ENCODE peak calls at places on chromosomes 16 and 17, in eight cellular contexts. Y is tibial artery; X is IMR-90; H is tibial nerve; F is GM06990; C is colonic mucosa; V is hepatocyte; E is CD4-positive, alpha-beta memory T cell. R is an unnamed sample.

GRCh38 chr17:57008958-57009357 is 31.0 kb downstream of the SCPEP1 start:
- DNase-seq in Y (no peak), X (no peak), H (no peak), F (no peak), C (no peak), V (no peak), E (no peak), R (no peak)

GRCh38 chr16:67246945-67247697 is at the start of gene FHOD1:
- DNase-seq in Y (peak; percentile 99), X (peak; percentile 92), H (peak; percentile 98), F (peak; percentile 98), C (peak; percentile 99), V (peak; percentile 97), E (peak; percentile 96), R (no peak)

GRCh38 chr17:45345554-45346254 is 28.9 kb upstream of the MAP3K14 start:
- DNase-seq in Y (no peak), X (peak; percentile 88), H (peak; percentile 51), F (no peak), C (no peak), V (peak; percentile 72), E (no peak), R (no peak)

GRCh38 chr17:7281953-7282751 is 634 bp downstream of the SLC2A4 start:
- DNase-seq in Y (peak; percentile 86), X (no peak), H (no peak), F (no peak), C (peak; percentile 42), V (peak; percentile 47), E (no peak), R (no peak)

GRCh38 chr16:30051518-30051917 is 14.0 kb upstream of the ALDOA start:
- DNase-seq in Y (no peak), X (peak; percentile 70), H (no peak), F (no peak), C (no peak), V (no peak), E (no peak), R (no peak)

GRCh38 chr16:67017451-67017750 is 11.5 kb upstream of the CBFB start:
- DNase-seq in Y (no peak), X (no peak), H (no peak), F (no peak), C (no peak), V (no peak), E (no peak), R (no peak)

GRCh38 chr17:82490512-82491195 is 28.9 kb upstream of the FOXK2 start:
- DNase-seq in Y (no peak), X (no peak), H (no peak), F (peak; percentile 39), C (no peak), V (no peak), E (no peak), R (no peak)

GRCh38 chr16:82061861-82062525 is 26.9 kb downstream of the HSD17B2 start:
- DNase-seq in Y (no peak), X (peak; percentile 22), H (no peak), F (no peak), C (no peak), V (no peak), E (no peak), R (no peak)

GRCh38 chr16:28149016-28149888 is 62.5 kb downstream of the XPO6 start:
- DNase-seq in Y (no peak), X (peak; percentile 22), H (no peak), F (no peak), C (no peak), V (no peak), E (no peak), R (no peak)

GRCh38 chr17:7186241-7186640 is 7.1 kb upstream of the ASGR1 start:
- DNase-seq in Y (no peak), X (no peak), H (no peak), F (no peak), C (no peak), V (no peak), E (no peak), R (no peak)

GRCh38 chr17:64200080-64201042 is 62.7 kb downstream of the TEX2 start:
- DNase-seq in Y (no peak), X (peak; percentile 67), H (no peak), F (no peak), C (no peak), V (no peak), E (no peak), R (no peak)

GRCh38 chr17:48500435-48501426 is 30.1 kb downstream of the HOXB1 start:
- DNase-seq in Y (no peak), X (peak; percentile 64), H (no peak), F (no peak), C (no peak), V (peak; percentile 48), E (no peak), R (no peak)

GRCh38 chr17:58284613-58285421 is 4.1 kb upstream of the MPO start:
- DNase-seq in Y (no peak), X (no peak), H (peak; percentile 1), F (no peak), C (no peak), V (no peak), E (no peak), R (no peak)

GRCh38 chr16:48629016-48629415 is 19.0 kb upstream of the N4BP1 start:
- DNase-seq in Y (no peak), X (no peak), H (no peak), F (no peak), C (no peak), V (no peak), E (no peak), R (no peak)

GRCh38 chr17:45980855-45981254 is 18.2 kb upstream of the STH start:
- DNase-seq in Y (no peak), X (no peak), H (no peak), F (no peak), C (no peak), V (no peak), E (no peak), R (no peak)

GRCh38 chr17:40069751-40070643 is 7.2 kb downstream of the THRA start:
- DNase-seq in Y (no peak), X (peak; percentile 46), H (peak; percentile 50), F (no peak), C (peak; percentile 84), V (peak; percentile 70), E (peak; percentile 70), R (no peak)

DNA sequence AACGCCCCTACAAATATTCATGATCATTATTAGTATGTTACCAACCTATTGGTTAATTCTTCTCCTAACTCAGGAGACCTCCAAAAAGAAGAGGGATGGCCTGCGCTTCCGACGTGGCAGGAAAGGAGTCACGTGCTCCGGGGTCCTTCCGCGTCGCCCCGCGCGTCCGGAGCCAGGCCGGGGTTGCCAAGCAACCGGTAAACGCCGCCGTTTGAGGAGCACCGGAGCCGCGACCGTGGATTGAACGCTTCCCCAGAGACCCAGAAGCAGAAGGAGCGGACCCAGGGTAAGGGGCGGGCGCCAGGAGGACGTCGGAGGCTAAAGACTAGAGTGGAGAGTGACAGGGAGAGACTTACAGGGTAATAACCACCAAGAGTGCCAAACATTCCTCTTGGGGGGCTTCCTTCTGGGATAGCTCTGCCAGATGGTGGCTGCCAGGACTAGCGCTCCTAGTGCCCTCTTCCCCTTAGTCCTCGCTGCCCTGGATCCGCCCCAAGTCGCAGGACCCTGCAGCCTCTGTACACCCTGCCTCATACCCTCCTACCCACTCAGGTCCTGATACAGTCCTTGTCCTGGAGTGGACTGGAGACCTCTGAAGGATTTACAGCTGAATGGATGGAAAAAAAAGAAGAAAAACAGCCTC is at the start of gene DNAI2:
- DNase-seq in Y (no peak), X (no peak), H (no peak), F (no peak), C (no peak), V (no peak), E (peak; percentile 45), R (no peak)
- H3K27me3 ChIP-seq in Y (peaks cover 58% of the 10 kb centered on the region), X (no peaks in the 10 kb centered on the region), H (no peaks in the 10 kb centered on the region), F (no peaks in the 10 kb centered on the region), C (no peaks in the 10 kb centered on the region), V (peaks cover 23% of the 10 kb centered on the region), E (no peaks in the 10 kb centered on the region), R (peaks cover 19% of the 10 kb centered on the region)

GRCh38 chr17:75703591-75703990 is 17.7 kb upstream of the ITGB4 start:
- DNase-seq in Y (no peak), X (no peak), H (no peak), F (no peak), C (no peak), V (no peak), E (no peak), R (no peak)

GRCh38 chr17:75703191-75703590 is 18.1 kb upstream of the ITGB4 start:
- DNase-seq in Y (no peak), X (no peak), H (no peak), F (no peak), C (no peak), V (no peak), E (no peak), R (no peak)

GRCh38 chr17:75706042-75706728 is 15.1 kb upstream of the ITGB4 start:
- DNase-seq in Y (no peak), X (no peak), H (no peak), F (no peak), C (no peak), V (no peak), E (no peak), R (no peak)

GRCh38 chr17:75704963-75705875 is 16.0 kb upstream of the ITGB4 start:
- DNase-seq in Y (no peak), X (no peak), H (no peak), F (no peak), C (no peak), V (no peak), E (no peak), R (no peak)

GRCh38 chr17:75707096-75707720 is 14.1 kb upstream of the ITGB4 start:
- DNase-seq in Y (peak; percentile 73), X (no peak), H (no peak), F (no peak), C (no peak), V (no peak), E (no peak), R (no peak)
- H3K36me3 ChIP-seq in Y (peaks cover 62% of the 10 kb centered on the region), X (peaks cover 56% of the 10 kb centered on the region), H (peaks cover 25% of the 10 kb centered on the region), F (peaks cover 44% of the 10 kb centered on the region), C (peaks cover 12% of the 10 kb centered on the region), V (peaks cover 6% of the 10 kb centered on the region), E (peaks cover 52% of the 10 kb centered on the region), R (peaks cover 4% of the 10 kb centered on the region)

GRCh38 chr16:582218-582613 is 7.7 kb upstream of the RAB40C start:
- DNase-seq in Y (no peak), X (no peak), H (no peak), F (no peak), C (no peak), V (no peak), E (no peak), R (no peak)

GRCh38 chr16:583815-584591 is 5.9 kb upstream of the RAB40C start:
- DNase-seq in Y (no peak), X (no peak), H (no peak), F (no peak), C (no peak), V (no peak), E (peak; percentile 32), R (no peak)

GRCh38 chr16:582614-583331 is 7.1 kb upstream of the RAB40C start:
- DNase-seq in Y (no peak), X (no peak), H (no peak), F (no peak), C (no peak), V (no peak), E (peak; percentile 30), R (no peak)

GRCh38 chr16:585351-585750 is 4.5 kb upstream of the RAB40C start:
- DNase-seq in Y (no peak), X (no peak), H (no peak), F (no peak), C (no peak), V (no peak), E (no peak), R (no peak)

GRCh38 chr16:583470-583814 is 6.4 kb upstream of the RAB40C start:
- DNase-seq in Y (no peak), X (no peak), H (no peak), F (no peak), C (no peak), V (no peak), E (peak; percentile 18), R (no peak)
- H3K4me3 ChIP-seq in Y (no peak overlapping the region), X (no peak overlapping the region), H (no peak overlapping the region), F (no peak overlapping the region), C (no peak overlapping the region), V (no peak overlapping the region), E (no peak overlapping the region), R (no peak overlapping the region)

GRCh38 chr16:3035289-3035971 is 1.3 kb downstream of the BICDL2 start:
- DNase-seq in Y (no peak), X (no peak), H (no peak), F (no peak), C (no peak), V (no peak), E (no peak), R (no peak)
- H3K27me3 ChIP-seq in Y (peaks cover 95% of the 10 kb centered on the region), X (peaks cover 70% of the 10 kb centered on the region), H (peaks cover 3% of the 10 kb centered on the region), F (peaks cover 8% of the 10 kb centered on the region), C (peaks cover 12% of the 10 kb centered on the region), V (peaks cover 28% of the 10 kb centered on the region), E (peaks cover 50% of the 10 kb centered on the region), R (peaks cover 84% of the 10 kb centered on the region)

R was measured in kidney epithelial cell.